ENCODE peak calls at places on chromosome 5, in ten cellular contexts. One of them, this sample, is unnamed.
A peak's percentile ranks its signal among the peaks of the same experiment; 100 is the strongest.

GRCh38 chr5:55172937-55173695 is at the start of gene CDC20B:
- DNase-seq in RPMI7951: peak; percentile 74
- DNase-seq in HuH-7: peak; percentile 70
- DNase-seq in GM23248: peak; percentile 93
- DNase-seq in stimulated activated CD4-positive, alpha-beta T cell treated with anti-CD3 and anti-CD28 coated beads, Interleukin-4, amount 100 ng/mL, for 48 hours: peak; percentile 73
- DNase-seq in neural crest cell: peak; percentile 58
- DNase-seq in astrocyte of the spinal cord: peak; percentile 64
- DNase-seq in cardiac fibroblast: peak; percentile 70
- DNase-seq in PC-9: no peak
- DNase-seq in mammary epithelial cell: peak; percentile 77
- DNase-seq in this sample: peak; percentile 76

GRCh38 chr5:39117401-39117800 is 43.2 kb upstream of the RICTOR start:
- DNase-seq in neural crest cell: no peak
- DNase-seq in stimulated activated CD4-positive, alpha-beta T cell treated with anti-CD3 and anti-CD28 coated beads, Interleukin-4, amount 100 ng/mL, for 48 hours: no peak
- DNase-seq in mammary epithelial cell: no peak
- DNase-seq in astrocyte of the spinal cord: no peak
- DNase-seq in PC-9: no peak
- DNase-seq in RPMI7951: peak; percentile 32
- DNase-seq in cardiac fibroblast: peak; percentile 17
- DNase-seq in HuH-7: no peak
- DNase-seq in GM23248: peak; percentile 58
- DNase-seq in this sample: no peak

GRCh38 chr5:138177936-138178515 is 404 bp downstream of the BRD8 start:
- DNase-seq in GM23248: peak; percentile 68
- DNase-seq in stimulated activated CD4-positive, alpha-beta T cell treated with anti-CD3 and anti-CD28 coated beads, Interleukin-4, amount 100 ng/mL, for 48 hours: peak; percentile 17
- DNase-seq in cardiac fibroblast: peak; percentile 38
- DNase-seq in HuH-7: peak; percentile 18
- DNase-seq in PC-9: no peak
- DNase-seq in mammary epithelial cell: peak; percentile 19
- DNase-seq in neural crest cell: peak; percentile 3
- DNase-seq in RPMI7951: peak; percentile 31
- DNase-seq in astrocyte of the spinal cord: peak; percentile 55
- DNase-seq in this sample: peak; percentile 36

GRCh38 chr5:133962801-133963476 is 5.5 kb downstream of the C5orf15 start:
- DNase-seq in GM23248: peak; percentile 65
- DNase-seq in stimulated activated CD4-positive, alpha-beta T cell treated with anti-CD3 and anti-CD28 coated beads, Interleukin-4, amount 100 ng/mL, for 48 hours: no peak
- DNase-seq in cardiac fibroblast: peak; percentile 55
- DNase-seq in PC-9: no peak
- DNase-seq in HuH-7: no peak
- DNase-seq in astrocyte of the spinal cord: peak; percentile 80
- DNase-seq in neural crest cell: no peak
- DNase-seq in mammary epithelial cell: no peak
- DNase-seq in RPMI7951: peak; percentile 63
- DNase-seq in this sample: peak; percentile 26

GRCh38 chr5:11300736-11301135 is 539.7 kb upstream of the DAP start:
- DNase-seq in RPMI7951: no peak
- DNase-seq in mammary epithelial cell: no peak
- DNase-seq in PC-9: no peak
- DNase-seq in GM23248: no peak
- DNase-seq in astrocyte of the spinal cord: no peak
- DNase-seq in cardiac fibroblast: no peak
- DNase-seq in neural crest cell: no peak
- DNase-seq in HuH-7: no peak
- DNase-seq in stimulated activated CD4-positive, alpha-beta T cell treated with anti-CD3 and anti-CD28 coated beads, Interleukin-4, amount 100 ng/mL, for 48 hours: no peak
- DNase-seq in this sample: no peak

GRCh38 chr5:174549254-174549653 is 175.1 kb upstream of the MSX2 start:
- DNase-seq in neural crest cell: no peak
- DNase-seq in cardiac fibroblast: peak; percentile 24
- DNase-seq in PC-9: no peak
- DNase-seq in RPMI7951: peak; percentile 72
- DNase-seq in mammary epithelial cell: no peak
- DNase-seq in GM23248: peak; percentile 25
- DNase-seq in astrocyte of the spinal cord: peak; percentile 36
- DNase-seq in HuH-7: no peak
- DNase-seq in stimulated activated CD4-positive, alpha-beta T cell treated with anti-CD3 and anti-CD28 coated beads, Interleukin-4, amount 100 ng/mL, for 48 hours: no peak
- DNase-seq in this sample: no peak

GRCh38 chr5:89289604-89290003 is 406.6 kb upstream of the MEF2C start:
- DNase-seq in stimulated activated CD4-positive, alpha-beta T cell treated with anti-CD3 and anti-CD28 coated beads, Interleukin-4, amount 100 ng/mL, for 48 hours: no peak
- DNase-seq in RPMI7951: peak; percentile 15
- DNase-seq in PC-9: no peak
- DNase-seq in cardiac fibroblast: no peak
- DNase-seq in GM23248: peak; percentile 80
- DNase-seq in neural crest cell: no peak
- DNase-seq in HuH-7: no peak
- DNase-seq in mammary epithelial cell: no peak
- DNase-seq in astrocyte of the spinal cord: peak; percentile 68
- DNase-seq in this sample: no peak

GRCh38 chr5:80184235-80185023 is 71.4 kb downstream of the SERINC5 start:
- DNase-seq in mammary epithelial cell: no peak
- DNase-seq in astrocyte of the spinal cord: no peak
- DNase-seq in GM23248: no peak
- DNase-seq in stimulated activated CD4-positive, alpha-beta T cell treated with anti-CD3 and anti-CD28 coated beads, Interleukin-4, amount 100 ng/mL, for 48 hours: no peak
- DNase-seq in neural crest cell: no peak
- DNase-seq in cardiac fibroblast: no peak
- DNase-seq in HuH-7: peak; percentile 35
- DNase-seq in RPMI7951: no peak
- DNase-seq in PC-9: peak; percentile 83
- DNase-seq in this sample: no peak

GRCh38 chr5:159905496-159905895 is 10.8 kb upstream of the ADRA1B start:
- DNase-seq in PC-9: peak; percentile 99
- DNase-seq in RPMI7951: peak; percentile 93
- DNase-seq in HuH-7: no peak
- DNase-seq in astrocyte of the spinal cord: peak; percentile 97
- DNase-seq in GM23248: peak; percentile 92
- DNase-seq in stimulated activated CD4-positive, alpha-beta T cell treated with anti-CD3 and anti-CD28 coated beads, Interleukin-4, amount 100 ng/mL, for 48 hours: no peak
- DNase-seq in mammary epithelial cell: peak; percentile 100
- DNase-seq in cardiac fibroblast: no peak
- DNase-seq in neural crest cell: no peak
- DNase-seq in this sample: peak; percentile 87

GRCh38 chr5:157248771-157249475 is 17.0 kb upstream of the CYFIP2 start:
- DNase-seq in HuH-7: no peak
- DNase-seq in stimulated activated CD4-positive, alpha-beta T cell treated with anti-CD3 and anti-CD28 coated beads, Interleukin-4, amount 100 ng/mL, for 48 hours: no peak
- DNase-seq in cardiac fibroblast: no peak
- DNase-seq in PC-9: no peak
- DNase-seq in mammary epithelial cell: no peak
- DNase-seq in RPMI7951: no peak
- DNase-seq in astrocyte of the spinal cord: no peak
- DNase-seq in neural crest cell: no peak
- DNase-seq in GM23248: no peak
- DNase-seq in this sample: no peak

GRCh38 chr5:19975795-19976194 is 12.2 kb downstream of the CDH18 start:
- DNase-seq in PC-9: no peak
- DNase-seq in neural crest cell: no peak
- DNase-seq in GM23248: no peak
- DNase-seq in RPMI7951: no peak
- DNase-seq in astrocyte of the spinal cord: no peak
- DNase-seq in cardiac fibroblast: no peak
- DNase-seq in mammary epithelial cell: no peak
- DNase-seq in stimulated activated CD4-positive, alpha-beta T cell treated with anti-CD3 and anti-CD28 coated beads, Interleukin-4, amount 100 ng/mL, for 48 hours: no peak
- DNase-seq in HuH-7: no peak
- DNase-seq in this sample: no peak

GRCh38 chr5:65790371-65791163 is 68.6 kb downstream of the NLN start:
- DNase-seq in astrocyte of the spinal cord: no peak
- DNase-seq in cardiac fibroblast: no peak
- DNase-seq in neural crest cell: no peak
- DNase-seq in GM23248: no peak
- DNase-seq in PC-9: no peak
- DNase-seq in mammary epithelial cell: peak; percentile 5
- DNase-seq in HuH-7: no peak
- DNase-seq in RPMI7951: no peak
- DNase-seq in stimulated activated CD4-positive, alpha-beta T cell treated with anti-CD3 and anti-CD28 coated beads, Interleukin-4, amount 100 ng/mL, for 48 hours: no peak
- DNase-seq in this sample: no peak

GRCh38 chr5:122880749-122881148 is 35.3 kb downstream of the SNX24 start:
- DNase-seq in cardiac fibroblast: no peak
- DNase-seq in mammary epithelial cell: no peak
- DNase-seq in RPMI7951: peak; percentile 70
- DNase-seq in astrocyte of the spinal cord: no peak
- DNase-seq in stimulated activated CD4-positive, alpha-beta T cell treated with anti-CD3 and anti-CD28 coated beads, Interleukin-4, amount 100 ng/mL, for 48 hours: peak; percentile 5
- DNase-seq in neural crest cell: no peak
- DNase-seq in HuH-7: no peak
- DNase-seq in PC-9: no peak
- DNase-seq in GM23248: peak; percentile 23
- DNase-seq in this sample: peak; percentile 85

GRCh38 chr5:107671742-107672211 is 1.0 kb upstream of the EFNA5 start:
- DNase-seq in cardiac fibroblast: no peak
- DNase-seq in neural crest cell: peak; percentile 26
- DNase-seq in HuH-7: peak; percentile 53
- DNase-seq in PC-9: peak; percentile 78
- DNase-seq in mammary epithelial cell: peak; percentile 86
- DNase-seq in RPMI7951: peak; percentile 56
- DNase-seq in GM23248: peak; percentile 61
- DNase-seq in astrocyte of the spinal cord: peak; percentile 76
- DNase-seq in stimulated activated CD4-positive, alpha-beta T cell treated with anti-CD3 and anti-CD28 coated beads, Interleukin-4, amount 100 ng/mL, for 48 hours: no peak
- DNase-seq in this sample: peak; percentile 87

GRCh38 chr5:40681351-40682311 is 1.9 kb downstream of the PTGER4 start:
- DNase-seq in GM23248: peak; percentile 63
- DNase-seq in astrocyte of the spinal cord: peak; percentile 42
- DNase-seq in neural crest cell: peak; percentile 4
- DNase-seq in PC-9: no peak
- DNase-seq in cardiac fibroblast: no peak
- DNase-seq in stimulated activated CD4-positive, alpha-beta T cell treated with anti-CD3 and anti-CD28 coated beads, Interleukin-4, amount 100 ng/mL, for 48 hours: peak; percentile 30
- DNase-seq in HuH-7: no peak
- DNase-seq in mammary epithelial cell: no peak
- DNase-seq in RPMI7951: no peak
- DNase-seq in this sample: peak; percentile 54

GRCh38 chr5:115170924-115171510 is 1.3 kb upstream of the TRIM36 start:
- DNase-seq in HuH-7: no peak
- DNase-seq in RPMI7951: no peak
- DNase-seq in GM23248: peak; percentile 8
- DNase-seq in cardiac fibroblast: no peak
- DNase-seq in astrocyte of the spinal cord: no peak
- DNase-seq in neural crest cell: no peak
- DNase-seq in stimulated activated CD4-positive, alpha-beta T cell treated with anti-CD3 and anti-CD28 coated beads, Interleukin-4, amount 100 ng/mL, for 48 hours: no peak
- DNase-seq in mammary epithelial cell: no peak
- DNase-seq in PC-9: no peak
- DNase-seq in this sample: no peak

GRCh38 chr5:80255425-80255751 is 460 bp downstream of the SERINC5 start:
- DNase-seq in mammary epithelial cell: peak; percentile 71
- DNase-seq in neural crest cell: peak; percentile 53
- DNase-seq in astrocyte of the spinal cord: peak; percentile 66
- DNase-seq in HuH-7: peak; percentile 59
- DNase-seq in PC-9: peak; percentile 56
- DNase-seq in GM23248: peak; percentile 87
- DNase-seq in RPMI7951: peak; percentile 45
- DNase-seq in stimulated activated CD4-positive, alpha-beta T cell treated with anti-CD3 and anti-CD28 coated beads, Interleukin-4, amount 100 ng/mL, for 48 hours: peak; percentile 60
- DNase-seq in cardiac fibroblast: peak; percentile 65
- DNase-seq in this sample: peak; percentile 62

GRCh38 chr5:27784317-27784716 is 745.9 kb upstream of the CDH9 start:
- DNase-seq in PC-9: no peak
- DNase-seq in neural crest cell: no peak
- DNase-seq in astrocyte of the spinal cord: no peak
- DNase-seq in mammary epithelial cell: no peak
- DNase-seq in RPMI7951: no peak
- DNase-seq in HuH-7: no peak
- DNase-seq in stimulated activated CD4-positive, alpha-beta T cell treated with anti-CD3 and anti-CD28 coated beads, Interleukin-4, amount 100 ng/mL, for 48 hours: no peak
- DNase-seq in GM23248: no peak
- DNase-seq in cardiac fibroblast: no peak
- DNase-seq in this sample: no peak

GRCh38 chr5:149024978-149025377 is 37.9 kb downstream of the SH3TC2 start:
- DNase-seq in PC-9: no peak
- DNase-seq in neural crest cell: no peak
- DNase-seq in RPMI7951: no peak
- DNase-seq in HuH-7: no peak
- DNase-seq in mammary epithelial cell: no peak
- DNase-seq in GM23248: no peak
- DNase-seq in stimulated activated CD4-positive, alpha-beta T cell treated with anti-CD3 and anti-CD28 coated beads, Interleukin-4, amount 100 ng/mL, for 48 hours: no peak
- DNase-seq in cardiac fibroblast: no peak
- DNase-seq in astrocyte of the spinal cord: no peak
- DNase-seq in this sample: no peak

GRCh38 chr5:159393854-159394274 is 63.6 kb upstream of the IL12B start:
- DNase-seq in mammary epithelial cell: no peak
- DNase-seq in stimulated activated CD4-positive, alpha-beta T cell treated with anti-CD3 and anti-CD28 coated beads, Interleukin-4, amount 100 ng/mL, for 48 hours: no peak
- DNase-seq in GM23248: no peak
- DNase-seq in neural crest cell: no peak
- DNase-seq in astrocyte of the spinal cord: no peak
- DNase-seq in RPMI7951: no peak
- DNase-seq in cardiac fibroblast: no peak
- DNase-seq in HuH-7: no peak
- DNase-seq in PC-9: no peak
- DNase-seq in this sample: no peak

GRCh38 chr5:67030289-67031069 is 166.1 kb downstream of the CD180 start:
- DNase-seq in PC-9: peak; percentile 49
- DNase-seq in stimulated activated CD4-positive, alpha-beta T cell treated with anti-CD3 and anti-CD28 coated beads, Interleukin-4, amount 100 ng/mL, for 48 hours: no peak
- DNase-seq in GM23248: peak; percentile 64
- DNase-seq in HuH-7: no peak
- DNase-seq in astrocyte of the spinal cord: peak; percentile 22
- DNase-seq in cardiac fibroblast: peak; percentile 67
- DNase-seq in neural crest cell: no peak
- DNase-seq in mammary epithelial cell: peak; percentile 64
- DNase-seq in RPMI7951: peak; percentile 79
- DNase-seq in this sample: peak; percentile 44

GRCh38 chr5:139905401-139905800 is 109.8 kb downstream of the PSD2 start:
- DNase-seq in HuH-7: no peak
- DNase-seq in cardiac fibroblast: no peak
- DNase-seq in RPMI7951: no peak
- DNase-seq in stimulated activated CD4-positive, alpha-beta T cell treated with anti-CD3 and anti-CD28 coated beads, Interleukin-4, amount 100 ng/mL, for 48 hours: no peak
- DNase-seq in PC-9: no peak
- DNase-seq in GM23248: no peak
- DNase-seq in neural crest cell: no peak
- DNase-seq in mammary epithelial cell: no peak
- DNase-seq in astrocyte of the spinal cord: no peak
- DNase-seq in this sample: no peak

GRCh38 chr5:178377583-178378270 is 145.1 kb upstream of the PHYKPL start:
- DNase-seq in stimulated activated CD4-positive, alpha-beta T cell treated with anti-CD3 and anti-CD28 coated beads, Interleukin-4, amount 100 ng/mL, for 48 hours: no peak
- DNase-seq in mammary epithelial cell: no peak
- DNase-seq in neural crest cell: no peak
- DNase-seq in astrocyte of the spinal cord: no peak
- DNase-seq in PC-9: no peak
- DNase-seq in cardiac fibroblast: no peak
- DNase-seq in HuH-7: no peak
- DNase-seq in RPMI7951: no peak
- DNase-seq in GM23248: no peak
- DNase-seq in this sample: no peak

GRCh38 chr5:157464518-157465171 is 4.6 kb downstream of the NIPAL4 start:
- DNase-seq in neural crest cell: no peak
- DNase-seq in cardiac fibroblast: peak; percentile 82
- DNase-seq in RPMI7951: peak; percentile 82
- DNase-seq in astrocyte of the spinal cord: peak; percentile 88
- DNase-seq in stimulated activated CD4-positive, alpha-beta T cell treated with anti-CD3 and anti-CD28 coated beads, Interleukin-4, amount 100 ng/mL, for 48 hours: peak; percentile 65
- DNase-seq in mammary epithelial cell: peak; percentile 96
- DNase-seq in GM23248: peak; percentile 96
- DNase-seq in PC-9: peak; percentile 81
- DNase-seq in HuH-7: no peak
- DNase-seq in this sample: peak; percentile 75

GRCh38 chr5:134128648-134128995 is 14.1 kb downstream of the TCF7 start:
- DNase-seq in neural crest cell: no peak
- DNase-seq in PC-9: no peak
- DNase-seq in GM23248: no peak
- DNase-seq in HuH-7: no peak
- DNase-seq in mammary epithelial cell: no peak
- DNase-seq in cardiac fibroblast: no peak
- DNase-seq in RPMI7951: no peak
- DNase-seq in astrocyte of the spinal cord: no peak
- DNase-seq in stimulated activated CD4-positive, alpha-beta T cell treated with anti-CD3 and anti-CD28 coated beads, Interleukin-4, amount 100 ng/mL, for 48 hours: no peak
- DNase-seq in this sample: no peak

GRCh38 chr5:65213921-65214525 is 267.7 kb downstream of the ADAMTS6 start:
- DNase-seq in cardiac fibroblast: peak; percentile 62
- DNase-seq in stimulated activated CD4-positive, alpha-beta T cell treated with anti-CD3 and anti-CD28 coated beads, Interleukin-4, amount 100 ng/mL, for 48 hours: no peak
- DNase-seq in neural crest cell: peak; percentile 2
- DNase-seq in GM23248: peak; percentile 38
- DNase-seq in RPMI7951: peak; percentile 51
- DNase-seq in PC-9: no peak
- DNase-seq in astrocyte of the spinal cord: no peak
- DNase-seq in HuH-7: peak; percentile 51
- DNase-seq in mammary epithelial cell: peak; percentile 13
- DNase-seq in this sample: peak; percentile 46

GRCh38 chr5:72071906-72072305 is 35.4 kb upstream of the MAP1B start:
- DNase-seq in GM23248: no peak
- DNase-seq in RPMI7951: no peak
- DNase-seq in astrocyte of the spinal cord: no peak
- DNase-seq in HuH-7: no peak
- DNase-seq in PC-9: no peak
- DNase-seq in stimulated activated CD4-positive, alpha-beta T cell treated with anti-CD3 and anti-CD28 coated beads, Interleukin-4, amount 100 ng/mL, for 48 hours: no peak
- DNase-seq in neural crest cell: no peak
- DNase-seq in mammary epithelial cell: no peak
- DNase-seq in cardiac fibroblast: no peak
- DNase-seq in this sample: peak; percentile 18

GRCh38 chr5:134127376-134127861 is 12.9 kb downstream of the TCF7 start:
- DNase-seq in RPMI7951: peak; percentile 51
- DNase-seq in neural crest cell: no peak
- DNase-seq in PC-9: no peak
- DNase-seq in astrocyte of the spinal cord: peak; percentile 36
- DNase-seq in GM23248: no peak
- DNase-seq in stimulated activated CD4-positive, alpha-beta T cell treated with anti-CD3 and anti-CD28 coated beads, Interleukin-4, amount 100 ng/mL, for 48 hours: no peak
- DNase-seq in cardiac fibroblast: peak; percentile 70
- DNase-seq in HuH-7: no peak
- DNase-seq in mammary epithelial cell: peak; percentile 77
- DNase-seq in this sample: no peak